ENCODE peak calls at places on chromosome 20, in ten cellular contexts. W is right cardiac atrium; V is HTR-8/SVneo; C is Right ventricle myocardium superior; B is posterior vena cava; O is cardiac fibroblast; E is endothelial cell; S is LHCN-M2; T is stimulated activated CD4-positive, alpha-beta T cell treated with anti-CD3 and anti-CD28 coated beads, Interleukin-12 subunit alpha, Interleukin-12 subunit beta, amount 100 ng/mL, for 48 hours; A is astrocyte. X is an unnamed sample.

GRCh38 chr20:3839328-3839727 is 7.3 kb upstream of the MAVS start:
- DNase-seq in W (no peak), T (no peak), O (peak; percentile 19), E (peak; percentile 38), V (no peak), A (no peak), C (no peak), S (no peak), B (no peak), X (no peak)

GRCh38 chr20:9025643-9026042 is 43.2 kb upstream of the PLCB4 start:
- DNase-seq in C (no peak), A (peak; percentile 71), O (peak; percentile 75), E (no peak), T (no peak), B (no peak), S (peak; percentile 77), W (no peak), V (no peak), X (no peak)

GRCh38 chr20:31943052-31943471 is 8.8 kb downstream of the PDRG1 start:
- DNase-seq in S (no peak), C (peak; percentile 76), B (peak; percentile 82), E (no peak), O (no peak), W (peak; percentile 77), V (no peak), T (no peak), A (no peak), X (no peak)

GRCh38 chr20:47295921-47296426 is 60.5 kb downstream of the ZMYND8 start:
- DNase-seq in W (no peak), V (no peak), S (no peak), E (no peak), A (peak; percentile 62), O (peak; percentile 61), T (no peak), B (peak; percentile 15), C (no peak), X (no peak)

GRCh38 chr20:11516448-11516847 is 401.2 kb upstream of the BTBD3 start:
- DNase-seq in C (no peak), V (no peak), A (no peak), B (no peak), W (no peak), E (no peak), T (no peak), S (no peak), O (no peak), X (no peak)

GRCh38 chr20:58706150-58706892 is 13.7 kb downstream of the NPEPL1 start:
- DNase-seq in B (peak; percentile 72), V (no peak), C (peak; percentile 9), W (no peak), A (no peak), E (no peak), S (no peak), T (no peak), O (no peak), X (no peak)

GRCh38 chr20:16428112-16428511 is 145.1 kb downstream of the KIF16B start:
- DNase-seq in W (no peak), A (no peak), T (no peak), C (no peak), E (no peak), V (no peak), O (no peak), B (no peak), S (no peak), X (no peak)

GRCh38 chr20:34754611-34755010 is 50.5 kb downstream of the TP53INP2 start:
- DNase-seq in T (no peak), W (peak; percentile 7), C (no peak), A (no peak), B (no peak), S (no peak), O (no peak), E (no peak), V (no peak), X (no peak)

GRCh38 chr20:50347568-50347981 is 156.9 kb downstream of the CEBPB start:
- DNase-seq in V (no peak), O (no peak), W (no peak), B (no peak), C (no peak), E (no peak), T (no peak), A (no peak), S (no peak), X (no peak)

GRCh38 chr20:4929686-4930397 is 71.5 kb downstream of the SLC23A2 start:
- DNase-seq in A (no peak), C (no peak), S (no peak), W (no peak), O (peak; percentile 43), V (no peak), T (no peak), B (no peak), E (no peak), X (no peak)

GRCh38 chr20:41138527-41139226 is 1.3 kb downstream of the PLCG1 start:
- DNase-seq in V (no peak), O (peak; percentile 27), C (no peak), B (peak; percentile 82), T (no peak), W (no peak), E (no peak), A (no peak), S (no peak), X (peak; percentile 32)

GRCh38 chr20:2341336-2341735 is 39.4 kb upstream of the TGM6 start:
- DNase-seq in A (no peak), W (no peak), C (no peak), B (no peak), E (no peak), O (no peak), S (no peak), T (no peak), V (no peak), X (no peak)

GRCh38 chr20:7859371-7859802 is 80.9 kb downstream of the HAO1 start:
- DNase-seq in B (no peak), S (peak; percentile 85), V (no peak), C (no peak), E (peak; percentile 10), W (no peak), T (no peak), A (peak; percentile 75), O (peak; percentile 89), X (no peak)

GRCh38 chr20:51926670-51927305 is 124.5 kb upstream of the SALL4 start:
- DNase-seq in C (no peak), B (no peak), W (no peak), O (peak; percentile 59), E (no peak), S (no peak), A (peak; percentile 30), T (no peak), V (no peak), X (no peak)

GRCh38 chr20:25076731-25077609 is 5.0 kb downstream of the VSX1 start:
- DNase-seq in O (peak; percentile 32), V (no peak), S (peak; percentile 30), A (no peak), B (peak; percentile 56), T (no peak), W (no peak), C (no peak), E (no peak), X (peak; percentile 42)

GRCh38 chr20:19858972-19859371 is 100.9 kb downstream of the RIN2 start:
- DNase-seq in B (peak; percentile 86), O (peak; percentile 63), S (peak; percentile 42), W (no peak), A (peak; percentile 45), T (no peak), E (no peak), C (no peak), V (no peak), X (no peak)

GRCh38 chr20:42775037-42775436 is 414.7 kb downstream of the PTPRT start:
- DNase-seq in B (no peak), V (no peak), A (no peak), C (no peak), E (no peak), T (no peak), O (no peak), S (no peak), W (no peak), X (no peak)

GRCh38 chr20:25245461-25245860 is 2.4 kb upstream of the PYGB start:
- DNase-seq in C (no peak), A (no peak), E (no peak), S (no peak), W (no peak), T (no peak), O (no peak), B (peak; percentile 28), V (no peak), X (no peak)

GRCh38 chr20:47360207-47360488 is 3.6 kb upstream of the ZMYND8 start:
- DNase-seq in S (no peak), V (no peak), W (no peak), E (no peak), B (no peak), C (no peak), T (no peak), O (peak; percentile 87), A (no peak), X (peak; percentile 88)

GRCh38 chr20:43762911-43763310 is 36.1 kb upstream of the GTSF1L start:
- DNase-seq in A (no peak), T (no peak), B (no peak), S (no peak), V (no peak), C (no peak), O (no peak), W (no peak), E (no peak), X (no peak)

GRCh38 chr20:17442588-17442987 is 88.6 kb downstream of the BFSP1 start:
- DNase-seq in B (no peak), S (no peak), V (no peak), C (no peak), T (no peak), E (peak; percentile 13), W (no peak), A (no peak), O (peak; percentile 5), X (peak; percentile 27)

GRCh38 chr20:3421985-3422384 is 14.5 kb upstream of the DNAAF9 start:
- DNase-seq in S (no peak), E (no peak), T (no peak), O (no peak), C (no peak), A (no peak), W (no peak), B (no peak), V (no peak), X (no peak)

GRCh38 chr20:45765307-45765910 is 26.3 kb downstream of the WFDC3 start:
- DNase-seq in C (no peak), B (no peak), V (no peak), O (no peak), T (no peak), W (no peak), S (no peak), E (no peak), A (no peak), X (no peak)

GRCh38 chr20:33291830-33292355 is 8.9 kb downstream of the BPIFB1 start:
- DNase-seq in T (peak; percentile 48), A (no peak), B (no peak), S (peak; percentile 17), O (peak; percentile 41), W (no peak), E (peak; percentile 77), C (peak; percentile 57), V (peak; percentile 51), X (peak; percentile 84)

GRCh38 chr20:56628873-56629463 is at the start of gene TFAP2C:
- DNase-seq in B (peak; percentile 88), E (peak; percentile 50), W (peak; percentile 88), S (no peak), O (no peak), C (peak; percentile 84), T (no peak), V (peak; percentile 98), A (no peak), X (peak; percentile 95)

GRCh38 chr20:16729080-16729479 is 746 bp upstream of the SNRPB2 start:
- DNase-seq in A (no peak), E (no peak), S (no peak), V (no peak), O (no peak), W (no peak), T (no peak), C (no peak), B (no peak), X (no peak)

GRCh38 chr20:33480071-33480470 is 9.8 kb upstream of the CBFA2T2 start:
- DNase-seq in V (no peak), A (no peak), T (no peak), W (peak; percentile 7), S (no peak), C (no peak), E (no peak), B (peak; percentile 34), O (no peak), X (peak; percentile 44)

GRCh38 chr20:60804240-60804917 is 447.7 kb upstream of the CDH4 start:
- DNase-seq in C (no peak), T (no peak), S (no peak), V (no peak), A (no peak), W (no peak), E (no peak), O (no peak), B (no peak), X (no peak)

X was measured in Caco-2.